ENCODE peak calls at places on chromosomes 12 and 14, in six cellular contexts. One of them, this sample, is unnamed.

GRCh38 chr14:59425322-59425945 is 39.7 kb downstream of the GPR135 start:
- DNase-seq in upper lobe of left lung: no peak
- DNase-seq in CD8-positive, alpha-beta T cell: no peak
- DNase-seq in K562: no peak
- DNase-seq in adrenal gland: peak; percentile 14
- DNase-seq in ovary: no peak
- DNase-seq in this sample: no peak

GRCh38 chr12:82867782-82868505 is 181.2 kb downstream of the TMTC2 start:
- DNase-seq in CD8-positive, alpha-beta T cell: no peak
- DNase-seq in upper lobe of left lung: no peak
- DNase-seq in ovary: no peak
- DNase-seq in K562: no peak
- DNase-seq in adrenal gland: no peak
- DNase-seq in this sample: no peak

GRCh38 chr12:19755141-19755540 is 315.8 kb downstream of the AEBP2 start:
- DNase-seq in K562: no peak
- DNase-seq in adrenal gland: no peak
- DNase-seq in upper lobe of left lung: no peak
- DNase-seq in CD8-positive, alpha-beta T cell: no peak
- DNase-seq in ovary: no peak
- DNase-seq in this sample: peak; percentile 36

GRCh38 chr12:51307655-51308593 is 16.1 kb downstream of the BIN2 start:
- DNase-seq in upper lobe of left lung: no peak
- DNase-seq in ovary: no peak
- DNase-seq in K562: no peak
- DNase-seq in CD8-positive, alpha-beta T cell: no peak
- DNase-seq in adrenal gland: peak; percentile 29
- DNase-seq in this sample: peak; percentile 89

GRCh38 chr12:104342147-104342546 is 38.6 kb downstream of the EID3 start:
- DNase-seq in K562: no peak
- DNase-seq in CD8-positive, alpha-beta T cell: no peak
- DNase-seq in adrenal gland: no peak
- DNase-seq in upper lobe of left lung: no peak
- DNase-seq in ovary: no peak
- DNase-seq in this sample: no peak

GRCh38 chr12:122958198-122958888 is 7.9 kb downstream of the ABCB9 start:
- DNase-seq in K562: no peak
- DNase-seq in upper lobe of left lung: no peak
- DNase-seq in ovary: no peak
- DNase-seq in adrenal gland: no peak
- DNase-seq in CD8-positive, alpha-beta T cell: no peak
- DNase-seq in this sample: peak; percentile 58

GRCh38 chr14:84401631-84402030 is 1128.3 kb upstream of the FLRT2 start:
- DNase-seq in ovary: no peak
- DNase-seq in K562: no peak
- DNase-seq in upper lobe of left lung: no peak
- DNase-seq in adrenal gland: no peak
- DNase-seq in CD8-positive, alpha-beta T cell: no peak
- DNase-seq in this sample: no peak

GRCh38 chr12:131097247-131098177 is 143.8 kb downstream of the ADGRD1 start:
- DNase-seq in upper lobe of left lung: peak; percentile 21
- DNase-seq in adrenal gland: peak; percentile 7
- DNase-seq in K562: no peak
- DNase-seq in ovary: peak; percentile 27
- DNase-seq in CD8-positive, alpha-beta T cell: no peak
- DNase-seq in this sample: no peak

GRCh38 chr12:69151254-69151751 is 88.1 kb upstream of the CPSF6 start:
- DNase-seq in upper lobe of left lung: no peak
- DNase-seq in adrenal gland: no peak
- DNase-seq in ovary: no peak
- DNase-seq in CD8-positive, alpha-beta T cell: no peak
- DNase-seq in K562: no peak
- DNase-seq in this sample: no peak

GRCh38 chr14:30608533-30609006 is 13.5 kb upstream of the SCFD1 start:
- DNase-seq in upper lobe of left lung: no peak
- DNase-seq in adrenal gland: no peak
- DNase-seq in ovary: no peak
- DNase-seq in CD8-positive, alpha-beta T cell: no peak
- DNase-seq in K562: no peak
- DNase-seq in this sample: peak; percentile 48

GRCh38 chr12:34361721-34362316 is 339.5 kb downstream of the ALG10 start:
- DNase-seq in adrenal gland: no peak
- DNase-seq in upper lobe of left lung: no peak
- DNase-seq in CD8-positive, alpha-beta T cell: no peak
- DNase-seq in ovary: no peak
- DNase-seq in K562: no peak
- DNase-seq in this sample: no peak

GRCh38 chr12:57452181-57452936 is 2.7 kb upstream of the INHBE start:
- DNase-seq in K562: no peak
- DNase-seq in ovary: no peak
- DNase-seq in CD8-positive, alpha-beta T cell: no peak
- DNase-seq in upper lobe of left lung: no peak
- DNase-seq in adrenal gland: peak; percentile 65
- DNase-seq in this sample: peak; percentile 93

GRCh38 chr12:2940564-2940963 is 18.6 kb upstream of the TEAD4 start:
- DNase-seq in K562: peak; percentile 52
- DNase-seq in ovary: no peak
- DNase-seq in CD8-positive, alpha-beta T cell: no peak
- DNase-seq in upper lobe of left lung: no peak
- DNase-seq in adrenal gland: no peak
- DNase-seq in this sample: no peak

DNA sequence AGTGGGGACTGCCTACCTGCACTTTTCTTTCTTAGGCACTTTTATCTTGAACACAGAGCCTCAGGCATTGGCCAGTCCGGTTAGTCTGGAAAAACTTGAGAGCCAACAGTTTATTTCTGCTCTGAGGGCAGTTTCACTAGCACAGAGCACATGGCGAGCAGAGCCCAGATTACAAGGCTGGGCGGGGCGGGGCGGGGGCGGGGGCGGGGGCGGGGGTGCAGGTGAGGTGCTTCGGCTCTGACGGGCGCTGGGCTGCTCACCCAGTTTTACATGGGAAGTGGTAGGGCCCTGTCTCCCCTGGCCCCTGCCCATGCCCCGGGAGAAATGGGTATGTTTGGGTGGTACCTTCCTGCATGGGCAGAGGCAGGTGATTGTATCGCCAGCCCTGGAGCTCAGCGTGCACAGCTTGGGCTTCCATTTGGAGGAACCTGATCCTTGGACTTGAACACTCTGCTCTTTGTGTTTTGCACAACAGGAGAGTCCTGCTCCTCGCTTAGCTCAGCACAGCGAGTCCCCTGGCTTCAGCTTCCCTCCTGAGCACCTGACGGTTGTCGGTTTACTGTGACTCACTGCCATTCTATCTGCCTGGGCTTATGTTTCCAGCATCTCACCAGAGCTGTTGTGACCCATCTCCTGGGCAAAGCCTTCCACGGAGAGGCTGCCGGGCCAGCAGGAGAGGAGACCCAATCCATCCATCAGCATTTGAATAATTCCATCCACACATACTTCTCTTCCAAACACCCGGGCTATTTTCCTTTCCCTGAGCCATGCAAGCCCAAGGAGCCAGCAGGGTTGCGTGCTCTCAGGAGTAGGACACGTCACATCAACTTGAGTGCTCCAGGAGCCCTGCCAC is 108.5 kb downstream of the ARF6 start:
- DNase-seq in adrenal gland: no peak
- DNase-seq in upper lobe of left lung: peak; percentile 74
- DNase-seq in ovary: no peak
- DNase-seq in CD8-positive, alpha-beta T cell: peak; percentile 36
- DNase-seq in K562: peak; percentile 63
- DNase-seq in this sample: peak; percentile 97
- H3K27ac ChIP-seq in adrenal gland: no peak overlapping the region
- H3K27ac ChIP-seq in upper lobe of left lung: peak overlapping the region; percentile 85
- H3K27ac ChIP-seq in ovary: peak overlapping the region; percentile 51
- H3K27ac ChIP-seq in CD8-positive, alpha-beta T cell: peak overlapping the region; percentile 93
- H3K27ac ChIP-seq in K562: peak overlapping the region; percentile 92
- H3K27ac ChIP-seq in this sample: peak overlapping the region; percentile 96

GRCh38 chr12:28088566-28089277 is 101.5 kb upstream of the CCDC91 start:
- DNase-seq in adrenal gland: no peak
- DNase-seq in ovary: no peak
- DNase-seq in CD8-positive, alpha-beta T cell: no peak
- DNase-seq in K562: no peak
- DNase-seq in upper lobe of left lung: no peak
- DNase-seq in this sample: no peak
- H3K27ac ChIP-seq in adrenal gland: no peak overlapping the region
- H3K27ac ChIP-seq in ovary: no peak overlapping the region
- H3K27ac ChIP-seq in CD8-positive, alpha-beta T cell: no peak overlapping the region
- H3K27ac ChIP-seq in K562: no peak overlapping the region
- H3K27ac ChIP-seq in upper lobe of left lung: no peak overlapping the region
- H3K27ac ChIP-seq in this sample: no peak overlapping the region

GRCh38 chr12:113128802-113129663 is 6.5 kb downstream of the RASAL1 start:
- DNase-seq in upper lobe of left lung: no peak
- DNase-seq in K562: no peak
- DNase-seq in CD8-positive, alpha-beta T cell: no peak
- DNase-seq in adrenal gland: no peak
- DNase-seq in ovary: no peak
- DNase-seq in this sample: no peak
- H3K27ac ChIP-seq in upper lobe of left lung: no peak overlapping the region
- H3K27ac ChIP-seq in K562: no peak overlapping the region
- H3K27ac ChIP-seq in CD8-positive, alpha-beta T cell: no peak overlapping the region
- H3K27ac ChIP-seq in adrenal gland: no peak overlapping the region
- H3K27ac ChIP-seq in ovary: no peak overlapping the region
- H3K27ac ChIP-seq in this sample: no peak overlapping the region

GRCh38 chr14:99758915-99759545 is 34.2 kb upstream of the EML1 start:
- DNase-seq in adrenal gland: no peak
- DNase-seq in ovary: no peak
- DNase-seq in upper lobe of left lung: no peak
- DNase-seq in CD8-positive, alpha-beta T cell: no peak
- DNase-seq in K562: no peak
- DNase-seq in this sample: no peak

GRCh38 chr14:99759546-99759925 is 33.7 kb upstream of the EML1 start:
- DNase-seq in K562: no peak
- DNase-seq in upper lobe of left lung: no peak
- DNase-seq in adrenal gland: no peak
- DNase-seq in ovary: no peak
- DNase-seq in CD8-positive, alpha-beta T cell: no peak
- DNase-seq in this sample: no peak

GRCh38 chr14:99756796-99757195 is 36.4 kb upstream of the EML1 start:
- DNase-seq in K562: no peak
- DNase-seq in adrenal gland: no peak
- DNase-seq in CD8-positive, alpha-beta T cell: no peak
- DNase-seq in ovary: no peak
- DNase-seq in upper lobe of left lung: no peak
- DNase-seq in this sample: peak; percentile 52

GRCh38 chr14:99757331-99758070 is 35.7 kb upstream of the EML1 start:
- DNase-seq in adrenal gland: no peak
- DNase-seq in K562: no peak
- DNase-seq in ovary: no peak
- DNase-seq in CD8-positive, alpha-beta T cell: no peak
- DNase-seq in upper lobe of left lung: no peak
- DNase-seq in this sample: peak; percentile 98

DNA sequence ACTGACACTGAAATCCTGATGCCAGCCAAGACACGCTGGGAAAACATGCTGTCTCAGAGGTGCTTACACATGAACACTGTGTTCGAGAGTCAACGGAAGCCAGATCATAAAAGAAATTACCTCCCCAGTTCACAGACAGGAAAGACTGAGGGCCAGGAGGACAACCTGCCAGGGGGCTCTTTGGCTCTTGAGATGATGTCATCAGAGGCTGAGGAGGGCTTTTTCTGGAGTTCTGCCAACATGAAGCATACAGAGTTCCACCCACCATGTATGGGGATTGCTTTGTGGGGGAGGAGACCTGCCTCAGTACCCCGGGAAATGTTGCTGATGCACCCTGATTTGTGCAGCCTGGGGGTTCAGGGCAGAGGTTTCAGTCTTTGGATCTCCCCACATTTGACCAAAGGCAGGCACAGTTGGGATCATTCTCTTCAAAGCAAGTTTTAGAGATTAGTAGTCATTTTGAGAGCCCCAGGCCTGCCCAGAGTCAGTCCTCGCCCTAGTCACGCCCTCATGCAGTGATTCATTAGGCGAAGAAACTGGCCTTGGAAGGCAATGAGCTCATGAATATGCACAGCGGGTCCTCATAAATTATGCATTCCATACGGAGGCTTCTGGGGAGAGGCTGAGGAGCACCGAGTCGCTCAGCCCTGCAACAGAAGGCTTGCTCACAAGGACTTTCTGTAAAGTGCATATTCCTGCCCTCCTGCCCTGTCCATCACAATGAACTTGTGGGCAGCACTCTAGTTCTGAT is 34.9 kb upstream of the EML1 start:
- DNase-seq in CD8-positive, alpha-beta T cell: no peak
- DNase-seq in adrenal gland: peak; percentile 73
- DNase-seq in ovary: no peak
- DNase-seq in upper lobe of left lung: no peak
- DNase-seq in K562: no peak
- DNase-seq in this sample: peak; percentile 95
- H3K27ac ChIP-seq in CD8-positive, alpha-beta T cell: no peak overlapping the region
- H3K27ac ChIP-seq in adrenal gland: no peak overlapping the region
- H3K27ac ChIP-seq in ovary: no peak overlapping the region
- H3K27ac ChIP-seq in upper lobe of left lung: peak overlapping the region; percentile 10
- H3K27ac ChIP-seq in K562: no peak overlapping the region
- H3K27ac ChIP-seq in this sample: peak overlapping the region; percentile 100

GRCh38 chr14:95257521-95257920 is 62.2 kb downstream of the CLMN start:
- DNase-seq in ovary: no peak
- DNase-seq in CD8-positive, alpha-beta T cell: no peak
- DNase-seq in K562: no peak
- DNase-seq in upper lobe of left lung: no peak
- DNase-seq in adrenal gland: no peak
- DNase-seq in this sample: no peak
- H3K27ac ChIP-seq in ovary: no peak overlapping the region
- H3K27ac ChIP-seq in CD8-positive, alpha-beta T cell: no peak overlapping the region
- H3K27ac ChIP-seq in K562: no peak overlapping the region
- H3K27ac ChIP-seq in upper lobe of left lung: no peak overlapping the region
- H3K27ac ChIP-seq in adrenal gland: no peak overlapping the region
- H3K27ac ChIP-seq in this sample: no peak overlapping the region